ENCODE peak calls at places on chromosomes 2 and 18, in seven cellular contexts. One of them, this sample, is unnamed.

GRCh38 chr2:110166246-110166645 is 38.6 kb downstream of the NPHP1 start:
- DNase-seq in HCT116: no peak
- DNase-seq in GM12878: no peak
- DNase-seq in HepG2: no peak
- DNase-seq in K562: no peak
- DNase-seq in SK-N-SH: no peak
- DNase-seq in H1: no peak
- DNase-seq in this sample: no peak

GRCh38 chr2:186229265-186229664 is 256.8 kb upstream of the ZC3H15 start:
- DNase-seq in H1: no peak
- DNase-seq in SK-N-SH: no peak
- DNase-seq in GM12878: no peak
- DNase-seq in HCT116: no peak
- DNase-seq in HepG2: peak
- DNase-seq in K562: no peak
- DNase-seq in this sample: no peak

GRCh38 chr2:52934354-52934898 is 833.2 kb upstream of the CHAC2 start:
- DNase-seq in HepG2: peak
- DNase-seq in SK-N-SH: no peak
- DNase-seq in K562: no peak
- DNase-seq in HCT116: peak
- DNase-seq in GM12878: peak
- DNase-seq in H1: no peak
- DNase-seq in this sample: no peak

GRCh38 chr18:57542801-57543427 is 43.6 kb downstream of the FECH start:
- DNase-seq in HCT116: no peak
- DNase-seq in HepG2: no peak
- DNase-seq in K562: no peak
- DNase-seq in GM12878: no peak
- DNase-seq in SK-N-SH: peak
- DNase-seq in H1: no peak
- DNase-seq in this sample: no peak

GRCh38 chr2:224268441-224268840 is 133.5 kb downstream of the FAM124B start:
- DNase-seq in HCT116: no peak
- DNase-seq in SK-N-SH: no peak
- DNase-seq in H1: no peak
- DNase-seq in GM12878: no peak
- DNase-seq in HepG2: peak
- DNase-seq in K562: peak
- DNase-seq in this sample: no peak

GRCh38 chr2:200944467-200945394 is 18.7 kb downstream of the ORC2 start:
- DNase-seq in HCT116: peak
- DNase-seq in K562: peak
- DNase-seq in HepG2: peak
- DNase-seq in GM12878: no peak
- DNase-seq in SK-N-SH: no peak
- DNase-seq in H1: no peak
- DNase-seq in this sample: no peak

GRCh38 chr2:127080941-127081769 is 25.8 kb downstream of the BIN1 start:
- DNase-seq in GM12878: no peak
- DNase-seq in HepG2: no peak
- DNase-seq in SK-N-SH: no peak
- DNase-seq in HCT116: no peak
- DNase-seq in H1: no peak
- DNase-seq in K562: no peak
- DNase-seq in this sample: no peak

GRCh38 chr18:28267276-28267675 is 90.3 kb upstream of the CDH2 start:
- DNase-seq in SK-N-SH: no peak
- DNase-seq in HCT116: no peak
- DNase-seq in H1: no peak
- DNase-seq in GM12878: no peak
- DNase-seq in K562: no peak
- DNase-seq in HepG2: no peak
- DNase-seq in this sample: no peak

GRCh38 chr18:32877371-32877770 is 104.5 kb upstream of the KLHL14 start:
- DNase-seq in GM12878: no peak
- DNase-seq in HCT116: no peak
- DNase-seq in HepG2: no peak
- DNase-seq in SK-N-SH: no peak
- DNase-seq in H1: no peak
- DNase-seq in K562: no peak
- DNase-seq in this sample: no peak

GRCh38 chr2:96527052-96527964 is 9.2 kb upstream of the ARID5A start:
- DNase-seq in GM12878: no peak
- DNase-seq in HCT116: no peak
- DNase-seq in HepG2: no peak
- DNase-seq in K562: no peak
- DNase-seq in SK-N-SH: peak
- DNase-seq in H1: peak
- DNase-seq in this sample: no peak

GRCh38 chr2:75375646-75376582 is 176.6 kb upstream of the TACR1 start:
- DNase-seq in HCT116: no peak
- DNase-seq in HepG2: no peak
- DNase-seq in SK-N-SH: no peak
- DNase-seq in GM12878: no peak
- DNase-seq in H1: no peak
- DNase-seq in K562: no peak
- DNase-seq in this sample: no peak

GRCh38 chr2:38233231-38233983 is 143.7 kb downstream of the ATL2 start:
- DNase-seq in K562: no peak
- DNase-seq in HCT116: no peak
- DNase-seq in GM12878: no peak
- DNase-seq in HepG2: no peak
- DNase-seq in H1: no peak
- DNase-seq in SK-N-SH: no peak
- DNase-seq in this sample: no peak

GRCh38 chr2:133674433-133675331 is 106.4 kb upstream of the NCKAP5 start:
- DNase-seq in SK-N-SH: no peak
- DNase-seq in HCT116: no peak
- DNase-seq in GM12878: no peak
- DNase-seq in K562: no peak
- DNase-seq in HepG2: peak
- DNase-seq in H1: peak
- DNase-seq in this sample: no peak

GRCh38 chr2:46915281-46915810 is at the start of gene MCFD2:
- DNase-seq in GM12878: no peak
- DNase-seq in K562: peak
- DNase-seq in SK-N-SH: no peak
- DNase-seq in HepG2: no peak
- DNase-seq in H1: no peak
- DNase-seq in HCT116: no peak
- DNase-seq in this sample: no peak

GRCh38 chr2:237359894-237360780 is 53.8 kb downstream of the COL6A3 start:
- DNase-seq in HepG2: no peak
- DNase-seq in SK-N-SH: no peak
- DNase-seq in H1: peak
- DNase-seq in HCT116: no peak
- DNase-seq in K562: no peak
- DNase-seq in GM12878: no peak
- DNase-seq in this sample: no peak

GRCh38 chr2:156339110-156339847 is 6.8 kb upstream of the NR4A2 start:
- DNase-seq in H1: no peak
- DNase-seq in K562: peak
- DNase-seq in HCT116: peak
- DNase-seq in SK-N-SH: no peak
- DNase-seq in GM12878: no peak
- DNase-seq in HepG2: no peak
- DNase-seq in this sample: no peak

GRCh38 chr2:240400319-240401161 is 34.9 kb upstream of the GPC1 start:
- DNase-seq in SK-N-SH: no peak
- DNase-seq in H1: no peak
- DNase-seq in HCT116: no peak
- DNase-seq in HepG2: no peak
- DNase-seq in GM12878: no peak
- DNase-seq in K562: no peak
- DNase-seq in this sample: no peak

GRCh38 chr2:134127496-134127895 is 126.4 kb upstream of the MGAT5 start:
- DNase-seq in HepG2: no peak
- DNase-seq in GM12878: no peak
- DNase-seq in K562: no peak
- DNase-seq in H1: no peak
- DNase-seq in HCT116: no peak
- DNase-seq in SK-N-SH: no peak
- DNase-seq in this sample: no peak

GRCh38 chr2:121828281-121828731 is 72.9 kb downstream of the TSN start:
- DNase-seq in K562: no peak
- DNase-seq in H1: no peak
- DNase-seq in GM12878: no peak
- DNase-seq in SK-N-SH: no peak
- DNase-seq in HepG2: no peak
- DNase-seq in HCT116: no peak
- DNase-seq in this sample: no peak

DNA sequence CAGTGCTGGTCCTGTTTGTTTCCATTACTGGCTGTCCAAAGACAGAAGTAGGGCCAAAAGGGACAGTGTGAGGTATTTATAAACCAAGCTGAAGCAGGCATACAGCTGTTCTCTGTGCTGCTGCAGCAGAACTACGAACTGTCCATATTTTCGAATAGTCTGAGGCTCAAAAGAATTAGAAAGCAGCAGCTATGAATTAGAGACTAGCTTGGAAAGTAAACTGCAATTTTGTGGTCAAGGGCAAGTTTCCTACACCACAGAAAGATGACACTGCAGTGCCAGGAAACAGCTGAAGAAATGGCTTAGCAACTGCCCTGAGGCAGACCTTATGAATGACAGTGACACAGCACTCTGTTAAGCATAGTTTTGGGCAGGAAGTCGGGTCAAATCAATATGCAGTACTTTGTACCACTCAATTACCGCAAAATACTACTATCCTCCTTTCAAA is 125.3 kb downstream of the TMEM131 start:
- DNase-seq in K562: peak
- DNase-seq in H1: no peak
- DNase-seq in GM12878: peak
- DNase-seq in HCT116: peak
- DNase-seq in HepG2: peak
- DNase-seq in SK-N-SH: no peak
- DNase-seq in this sample: peak
- TF ChIP-seq JUND in K562: no peak
- TF ChIP-seq JUND in H1: no peak
- TF ChIP-seq JUND in GM12878: no peak
- TF ChIP-seq JUND in HCT116: peak
- TF ChIP-seq JUND in HepG2: no peak
- TF ChIP-seq JUND in SK-N-SH: no peak
- TF ChIP-seq JUND in this sample: no peak

DNA sequence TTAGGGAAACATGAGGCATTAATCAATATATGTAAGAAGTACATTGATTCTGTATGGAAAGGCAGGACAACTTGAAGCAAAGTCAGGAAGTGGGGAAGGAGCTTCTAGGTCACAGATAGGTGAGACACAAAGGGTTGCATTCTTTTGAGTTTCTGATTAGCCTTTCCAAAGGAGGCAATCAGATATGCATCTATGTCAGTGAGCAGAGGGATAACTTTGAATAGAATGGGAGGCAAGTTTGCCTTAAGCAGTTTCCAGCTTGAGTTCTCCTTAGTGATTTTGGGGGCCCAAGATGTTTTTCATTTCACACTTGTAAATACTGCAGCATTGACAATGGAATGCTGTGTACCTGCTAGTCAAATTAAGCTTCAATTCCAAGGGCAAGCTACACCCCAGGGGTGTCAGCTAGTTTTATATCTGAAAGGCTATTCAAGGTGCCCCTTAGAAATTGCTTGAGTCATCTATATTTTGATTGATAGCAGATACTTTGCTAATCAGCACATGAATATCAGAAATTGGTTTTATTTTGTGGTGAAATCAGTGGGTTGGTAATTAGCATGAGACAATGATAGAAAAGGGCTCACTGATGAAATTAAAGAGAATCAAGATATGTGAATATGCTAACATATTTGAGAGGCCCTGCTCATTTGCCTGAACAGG is 131.6 kb downstream of the TMEM17 start:
- DNase-seq in GM12878: no peak
- DNase-seq in HepG2: no peak
- DNase-seq in HCT116: no peak
- DNase-seq in H1: no peak
- DNase-seq in K562: no peak
- DNase-seq in SK-N-SH: no peak
- DNase-seq in this sample: no peak
- TF ChIP-seq JUND in GM12878: no peak
- TF ChIP-seq JUND in HepG2: no peak
- TF ChIP-seq JUND in HCT116: no peak
- TF ChIP-seq JUND in H1: no peak
- TF ChIP-seq JUND in K562: no peak
- TF ChIP-seq JUND in SK-N-SH: no peak
- TF ChIP-seq JUND in this sample: no peak

GRCh38 chr2:183950673-183951072 is 647.7 kb upstream of the ZNF804A start:
- DNase-seq in H1: no peak
- DNase-seq in HepG2: no peak
- DNase-seq in SK-N-SH: peak
- DNase-seq in HCT116: no peak
- DNase-seq in K562: no peak
- DNase-seq in GM12878: no peak
- DNase-seq in this sample: no peak

GRCh38 chr2:183946193-183946592 is 652.1 kb upstream of the ZNF804A start:
- DNase-seq in GM12878: no peak
- DNase-seq in H1: no peak
- DNase-seq in SK-N-SH: no peak
- DNase-seq in K562: no peak
- DNase-seq in HCT116: no peak
- DNase-seq in HepG2: no peak
- DNase-seq in this sample: no peak

GRCh38 chr2:183951636-183952035 is 646.7 kb upstream of the ZNF804A start:
- DNase-seq in SK-N-SH: no peak
- DNase-seq in HepG2: no peak
- DNase-seq in K562: no peak
- DNase-seq in GM12878: no peak
- DNase-seq in HCT116: no peak
- DNase-seq in H1: no peak
- DNase-seq in this sample: no peak
- TF ChIP-seq JUND in SK-N-SH: no peak
- TF ChIP-seq JUND in HepG2: no peak
- TF ChIP-seq JUND in K562: no peak
- TF ChIP-seq JUND in GM12878: no peak
- TF ChIP-seq JUND in HCT116: no peak
- TF ChIP-seq JUND in H1: no peak
- TF ChIP-seq JUND in this sample: no peak

DNA sequence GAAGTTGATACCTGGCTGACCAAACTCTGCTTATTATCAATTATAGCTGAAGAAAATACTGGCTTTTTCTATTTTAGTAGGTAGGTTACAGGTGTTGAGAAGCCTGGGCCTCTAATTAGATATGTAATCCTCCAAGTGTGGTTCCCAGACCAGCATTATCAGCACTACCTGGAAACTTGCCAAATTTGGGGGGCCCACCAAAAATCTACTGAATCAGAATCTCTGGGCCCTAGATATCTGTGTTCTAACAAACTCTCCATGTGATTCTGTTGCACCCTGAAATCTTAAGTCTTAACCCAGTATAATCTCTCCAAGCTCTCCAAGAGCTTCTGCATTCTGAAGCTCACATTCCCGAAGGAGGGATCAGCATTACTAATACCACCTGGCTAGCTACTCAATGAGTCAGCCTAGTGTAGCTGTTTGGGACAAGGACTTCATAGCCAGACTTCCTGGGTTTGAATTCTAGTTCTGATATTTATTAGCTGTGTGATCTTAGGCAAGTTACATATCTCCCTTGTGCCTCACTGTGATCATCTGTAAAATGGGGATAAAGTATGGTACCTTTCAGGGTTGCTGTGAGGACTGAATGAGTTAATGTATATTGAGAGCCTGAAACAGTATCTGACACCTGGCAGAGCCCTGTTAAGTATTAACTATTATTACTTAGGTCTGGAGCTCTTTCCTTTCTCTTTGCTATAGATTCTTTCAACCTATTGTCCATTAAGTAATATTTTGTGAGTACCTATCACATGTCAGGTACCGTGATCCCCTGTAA is 94.1 kb upstream of the CD302 start:
- DNase-seq in H1: no peak
- DNase-seq in SK-N-SH: no peak
- DNase-seq in GM12878: no peak
- DNase-seq in HCT116: peak
- DNase-seq in HepG2: no peak
- DNase-seq in K562: no peak
- DNase-seq in this sample: no peak
- TF ChIP-seq JUND in H1: peak
- TF ChIP-seq JUND in SK-N-SH: peak
- TF ChIP-seq JUND in GM12878: no peak
- TF ChIP-seq JUND in HCT116: peak
- TF ChIP-seq JUND in HepG2: no peak
- TF ChIP-seq JUND in K562: no peak
- TF ChIP-seq JUND in this sample: no peak

This sample was measured in T47D.